ENCODE peak calls at places on chromosome 1, in eight cellular contexts. X is A172; F is Right ventricle myocardium superior; P is CD4-positive, alpha-beta T cell; G is nephron progenitor cell; W is amygdala; J is HFF-Myc; B is sciatic nerve. I is an unnamed sample.

GRCh38 chr1:7252411-7253117 is 467.3 kb downstream of the CAMTA1 start:
- DNase-seq in F (no peak), G (no peak), W (no peak), P (no peak), B (no peak), J (no peak), X (no peak), I (peak)

GRCh38 chr1:27581823-27582243 is 22.1 kb downstream of the AHDC1 start:
- DNase-seq in G (no peak), J (no peak), F (peak), X (no peak), B (no peak), W (no peak), P (no peak), I (no peak)

GRCh38 chr1:181088079-181089016 is at the start of gene IER5:
- DNase-seq in P (peak), J (peak), B (peak), F (peak), X (peak), G (peak), W (peak), I (peak)

GRCh38 chr1:59543211-59543668 is 246.3 kb downstream of the FGGY start:
- DNase-seq in G (peak), P (no peak), J (no peak), X (no peak), W (no peak), F (no peak), B (no peak), I (no peak)

GRCh38 chr1:228376651-228377631 is 29.7 kb downstream of the TRIM11 start:
- DNase-seq in W (no peak), F (peak), J (no peak), P (no peak), G (no peak), X (no peak), B (peak), I (peak)

GRCh38 chr1:103547840-103548239 is 22.3 kb downstream of the RNPC3 start:
- DNase-seq in W (no peak), X (no peak), P (no peak), G (no peak), B (no peak), F (no peak), J (no peak), I (no peak)

GRCh38 chr1:196088551-196088950 is 519.7 kb downstream of the KCNT2 start:
- DNase-seq in X (no peak), W (no peak), G (no peak), B (no peak), J (no peak), P (no peak), F (no peak), I (no peak)

GRCh38 chr1:240613353-240614142 is 1.6 kb upstream of the GREM2 start:
- DNase-seq in W (no peak), G (no peak), J (no peak), P (no peak), B (no peak), F (no peak), X (no peak), I (no peak)

GRCh38 chr1:37513795-37514349 is 694 bp downstream of the MEAF6 start:
- DNase-seq in J (no peak), X (no peak), W (no peak), F (peak), B (no peak), P (peak), G (peak), I (peak)

GRCh38 chr1:111221633-111222286 is 5.8 kb upstream of the CHI3L2 start:
- DNase-seq in W (no peak), G (no peak), X (no peak), B (no peak), P (peak), F (no peak), J (no peak), I (no peak)

GRCh38 chr1:44594353-44594752 is 79.9 kb downstream of the TMEM53 start:
- DNase-seq in B (no peak), J (no peak), W (no peak), X (no peak), G (no peak), P (no peak), F (no peak), I (no peak)

GRCh38 chr1:23529146-23530088 is 1.6 kb downstream of the E2F2 start:
- DNase-seq in J (no peak), F (no peak), P (no peak), B (no peak), G (no peak), X (no peak), W (no peak), I (no peak)

GRCh38 chr1:12203216-12204007 is 26.4 kb upstream of the VPS13D start:
- DNase-seq in X (no peak), G (no peak), J (no peak), P (no peak), W (no peak), F (peak), B (no peak), I (no peak)

GRCh38 chr1:44129616-44130500 is 11.2 kb downstream of the KLF17 start:
- DNase-seq in F (no peak), G (no peak), X (no peak), W (no peak), B (no peak), J (no peak), P (no peak), I (no peak)

GRCh38 chr1:155226910-155227260 is 18.4 kb downstream of the MTX1 start:
- DNase-seq in X (peak), J (no peak), W (peak), P (no peak), G (peak), F (peak), B (no peak), I (no peak)

GRCh38 chr1:185795181-185795580 is 61.0 kb downstream of the HMCN1 start:
- DNase-seq in P (no peak), B (no peak), X (no peak), F (no peak), J (no peak), W (no peak), G (no peak), I (no peak)

GRCh38 chr1:47618830-47619229 is 181.0 kb downstream of the FOXD2 start:
- DNase-seq in F (no peak), G (no peak), P (no peak), W (no peak), J (no peak), B (no peak), X (no peak), I (no peak)

GRCh38 chr1:243407284-243408018 is 151.6 kb downstream of the SDCCAG8 start:
- DNase-seq in B (no peak), J (no peak), P (no peak), G (no peak), W (no peak), X (peak), F (no peak), I (no peak)

GRCh38 chr1:89882348-89883029 is 61.7 kb downstream of the LRRC8D start:
- DNase-seq in X (no peak), G (no peak), W (no peak), F (no peak), B (no peak), P (no peak), J (no peak), I (no peak)

GRCh38 chr1:230073371-230074035 is 6.5 kb downstream of the GALNT2 start:
- DNase-seq in W (peak), F (no peak), G (no peak), X (peak), B (no peak), P (no peak), J (no peak), I (no peak)

GRCh38 chr1:246280551-246280950 is 226.5 kb downstream of the SMYD3 start:
- DNase-seq in X (peak), W (no peak), J (peak), G (no peak), F (no peak), B (no peak), P (no peak), I (no peak)

GRCh38 chr1:196355206-196355786 is 252.9 kb downstream of the KCNT2 start:
- DNase-seq in F (no peak), J (no peak), G (no peak), P (no peak), B (no peak), X (peak), W (no peak), I (no peak)

GRCh38 chr1:151398691-151399065 is 695 bp upstream of the PSMB4 start:
- DNase-seq in P (no peak), B (no peak), X (no peak), J (no peak), F (no peak), W (no peak), G (no peak), I (no peak)

GRCh38 chr1:15687446-15687845 is 3.3 kb downstream of the PLEKHM2 start:
- DNase-seq in F (no peak), P (no peak), X (no peak), B (no peak), G (no peak), J (no peak), W (no peak), I (no peak)

GRCh38 chr1:147631839-147632238 is 38.5 kb downstream of the ACP6 start:
- DNase-seq in G (no peak), J (no peak), P (no peak), W (no peak), X (no peak), F (no peak), B (no peak), I (no peak)

GRCh38 chr1:153541641-153542569 is 1.2 kb upstream of the S100A5 start:
- DNase-seq in F (no peak), B (no peak), X (no peak), J (no peak), W (no peak), P (no peak), G (no peak), I (no peak)

GRCh38 chr1:57600424-57600823 is 176.6 kb upstream of the DAB1 start:
- DNase-seq in F (no peak), B (no peak), W (no peak), J (no peak), P (no peak), G (no peak), X (no peak), I (no peak)

GRCh38 chr1:19342077-19342775 is 30.1 kb downstream of the SLC66A1 start:
- DNase-seq in W (no peak), P (no peak), G (no peak), F (peak), J (no peak), X (no peak), B (peak), I (no peak)

GRCh38 chr1:204900721-204901120 is 30.1 kb downstream of the NFASC start:
- DNase-seq in B (no peak), G (no peak), W (no peak), P (no peak), X (no peak), J (no peak), F (no peak), I (no peak)

GRCh38 chr1:111145542-111145941 is 5.5 kb downstream of the CEPT1 start:
- DNase-seq in X (no peak), W (no peak), B (no peak), P (no peak), F (no peak), G (no peak), J (no peak), I (no peak)

GRCh38 chr1:6941786-6942185 is 156.5 kb downstream of the CAMTA1 start:
- DNase-seq in B (no peak), F (no peak), X (no peak), J (no peak), W (no peak), G (no peak), P (no peak), I (no peak)

I was measured in mesothelial cell of epicardium.